ENCODE peak calls at places on chromosomes 3 and 15, in eight cellular contexts. S is uterus; F is central memory CD4-positive, alpha-beta T cell; D is iris pigment epithelial cell; V is midbrain; R is NCI-H2029 treated with DMSO at 0.1 percent for 48 hours; B is stimulated activated CD4-positive, alpha-beta T cell treated with anti-CD3 and anti-CD28 coated beads, Interleukin-12 subunit alpha, Interleukin-12 subunit beta, amount 100 ng/mL, for 48 hours; N is cardiac muscle cell. J is an unnamed sample.

GRCh38 chr3:15332405-15333098 is at the start of gene SH3BP5:
- DNase-seq in F (peak; percentile 64), N (peak; percentile 74), V (peak; percentile 73), R (peak; percentile 41), B (peak; percentile 62), D (peak; percentile 71), S (peak; percentile 73), J (peak; percentile 53)

GRCh38 chr3:43707998-43708397 is 17.3 kb downstream of the ABHD5 start:
- DNase-seq in V (no peak), R (no peak), N (peak; percentile 86), S (no peak), D (peak; percentile 97), B (no peak), F (no peak), J (no peak)

GRCh38 chr3:183818706-183819624 is 6.4 kb downstream of the MAP6D1 start:
- DNase-seq in V (peak; percentile 96), F (no peak), D (no peak), R (no peak), N (no peak), B (no peak), S (no peak), J (no peak)

GRCh38 chr3:100457811-100458210 is 34.6 kb upstream of the TMEM45A start:
- DNase-seq in D (no peak), F (no peak), R (no peak), V (no peak), N (no peak), B (no peak), S (no peak), J (no peak)

GRCh38 chr3:16332904-16333426 is 68.0 kb downstream of the OXNAD1 start:
- DNase-seq in N (peak; percentile 50), S (no peak), V (no peak), R (no peak), F (no peak), D (peak; percentile 57), B (no peak), J (no peak)

GRCh38 chr15:66701422-66702034 is 508 bp upstream of the SMAD6 start:
- DNase-seq in V (no peak), D (peak; percentile 76), N (no peak), B (peak; percentile 17), R (no peak), F (peak; percentile 26), S (no peak), J (peak; percentile 45)

GRCh38 chr3:49006591-49007067 is 562 bp upstream of the WDR6 start:
- DNase-seq in F (no peak), N (peak; percentile 72), R (no peak), V (peak; percentile 30), S (peak; percentile 65), B (no peak), D (peak; percentile 61), J (no peak)

GRCh38 chr3:148882288-148882687 is 17.2 kb downstream of the CPA3 start:
- DNase-seq in B (no peak), N (peak; percentile 32), F (no peak), D (peak; percentile 88), S (no peak), R (peak; percentile 44), V (no peak), J (no peak)

GRCh38 chr3:186534113-186534669 is 10.0 kb downstream of the CRYGS start:
- DNase-seq in V (no peak), B (peak; percentile 58), F (peak; percentile 67), R (no peak), N (no peak), D (no peak), S (no peak), J (no peak)

GRCh38 chr3:158105710-158106438 is at the start of gene SHOX2:
- DNase-seq in V (no peak), N (peak; percentile 70), S (peak; percentile 20), D (peak; percentile 39), F (no peak), B (no peak), R (no peak), J (no peak)

GRCh38 chr3:113981803-113982202 is 34.0 kb downstream of the ZDHHC23 start:
- DNase-seq in D (no peak), V (no peak), N (no peak), S (no peak), R (no peak), B (no peak), F (no peak), J (no peak)

GRCh38 chr3:111803123-111803593 is 55.9 kb upstream of the PHLDB2 start:
- DNase-seq in R (no peak), F (no peak), B (no peak), V (no peak), D (peak; percentile 97), N (peak; percentile 98), S (peak; percentile 77), J (no peak)

GRCh38 chr3:177294221-177294620 is 96.9 kb upstream of the TBL1XR1 start:
- DNase-seq in B (no peak), S (peak; percentile 65), D (peak; percentile 71), N (peak; percentile 71), F (no peak), V (no peak), R (no peak), J (no peak)

GRCh38 chr3:94405258-94406035 is 342.6 kb downstream of the NSUN3 start:
- DNase-seq in S (no peak), B (no peak), D (no peak), N (peak; percentile 17), R (no peak), F (no peak), V (no peak), J (no peak)

GRCh38 chr3:151864423-151865101 is 8.9 kb upstream of the SUCNR1 start:
- DNase-seq in S (no peak), R (no peak), D (peak; percentile 86), B (no peak), N (peak; percentile 89), V (no peak), F (no peak), J (no peak)